ENCODE peak calls at places on chromosome 12, in nine cellular contexts. F is gastrocnemius medialis, X is mucosa of descending colon, C is aorta, S is body of pancreas, R is heart right ventricle, W is MM.1S, I is BE2C, G is ovary. M is an unnamed sample.

GRCh38 chr12:27359578-27360340 is 27.1 kb downstream of the BMAL2 start:
- DNase-seq in F (no peak), X (no peak), C (no peak), S (no peak), R (no peak), W (no peak), I (no peak), G (no peak), M (no peak)

GRCh38 chr12:53696285-53696654 is 20.4 kb upstream of the ATP5MC2 start:
- DNase-seq in F (peak; percentile 51), X (peak; percentile 55), C (no peak), S (peak; percentile 71), R (peak; percentile 77), W (peak; percentile 53), I (peak; percentile 80), G (no peak), M (peak; percentile 37)

GRCh38 chr12:102669056-102669455 is 188.7 kb upstream of the IGF1 start:
- DNase-seq in F (no peak), X (no peak), C (no peak), S (no peak), R (no peak), W (no peak), I (no peak), G (no peak), M (no peak)

GRCh38 chr12:132111641-132112304 is 32.3 kb downstream of the DDX51 start:
- DNase-seq in F (no peak), X (no peak), C (no peak), S (no peak), R (no peak), W (no peak), I (no peak), G (no peak), M (no peak)

GRCh38 chr12:63826002-63826585 is 18.4 kb upstream of the SRGAP1 start:
- DNase-seq in F (no peak), X (no peak), C (no peak), S (no peak), R (no peak), W (peak; percentile 49), I (peak; percentile 18), G (no peak), M (no peak)

GRCh38 chr12:93954160-93955112 is 193.9 kb upstream of the PLXNC1 start:
- DNase-seq in F (peak; percentile 14), X (no peak), C (no peak), S (peak; percentile 10), R (peak; percentile 28), W (no peak), I (no peak), G (no peak), M (peak; percentile 75)

GRCh38 chr12:108484845-108485244 is 30.2 kb upstream of the FICD start:
- DNase-seq in F (no peak), X (no peak), C (no peak), S (no peak), R (no peak), W (no peak), I (no peak), G (no peak), M (no peak)

GRCh38 chr12:66538970-66539369 is 139.9 kb downstream of the GRIP1 start:
- DNase-seq in F (no peak), X (no peak), C (no peak), S (no peak), R (no peak), W (no peak), I (no peak), G (no peak), M (no peak)

GRCh38 chr12:66932126-66932525 is 253.2 kb upstream of the GRIP1 start:
- DNase-seq in F (no peak), X (no peak), C (no peak), S (no peak), R (no peak), W (no peak), I (no peak), G (no peak), M (no peak)

GRCh38 chr12:108214486-108214885 is 85.4 kb downstream of the WSCD2 start:
- DNase-seq in F (no peak), X (no peak), C (no peak), S (peak; percentile 16), R (peak; percentile 27), W (peak; percentile 45), I (no peak), G (no peak), M (no peak)

GRCh38 chr12:388547-389137 is 478 bp downstream of the KDM5A start:
- DNase-seq in F (no peak), X (no peak), C (no peak), S (peak; percentile 16), R (no peak), W (peak; percentile 39), I (peak; percentile 23), G (no peak), M (no peak)

GRCh38 chr12:104578453-104578852 is 121.7 kb downstream of the CHST11 start:
- DNase-seq in F (no peak), X (no peak), C (no peak), S (no peak), R (no peak), W (no peak), I (no peak), G (no peak), M (no peak)

GRCh38 chr12:29990971-29991370 is 207.2 kb upstream of the TMTC1 start:
- DNase-seq in F (no peak), X (no peak), C (no peak), S (no peak), R (no peak), W (no peak), I (no peak), G (no peak), M (no peak)

GRCh38 chr12:83971781-83972180 is 940.8 kb downstream of the SLC6A15 start:
- DNase-seq in F (no peak), X (no peak), C (no peak), S (no peak), R (no peak), W (no peak), I (no peak), G (no peak), M (no peak)

GRCh38 chr12:18204053-18204452 is 57.3 kb upstream of the PIK3C2G start:
- DNase-seq in F (no peak), X (no peak), C (no peak), S (no peak), R (no peak), W (no peak), I (no peak), G (no peak), M (no peak)

GRCh38 chr12:123897221-123897620 is 75.4 kb downstream of the CCDC92 start:
- DNase-seq in F (no peak), X (no peak), C (peak; percentile 40), S (no peak), R (no peak), W (no peak), I (no peak), G (no peak), M (no peak)
- H3K4me3 ChIP-seq in F (no peak overlapping the region), X (no peak overlapping the region), C (no peak overlapping the region), S (no peak overlapping the region), R (no peak overlapping the region), W (no peak overlapping the region), I (no peak overlapping the region), G (no peak overlapping the region), M (no peak overlapping the region)

DNA sequence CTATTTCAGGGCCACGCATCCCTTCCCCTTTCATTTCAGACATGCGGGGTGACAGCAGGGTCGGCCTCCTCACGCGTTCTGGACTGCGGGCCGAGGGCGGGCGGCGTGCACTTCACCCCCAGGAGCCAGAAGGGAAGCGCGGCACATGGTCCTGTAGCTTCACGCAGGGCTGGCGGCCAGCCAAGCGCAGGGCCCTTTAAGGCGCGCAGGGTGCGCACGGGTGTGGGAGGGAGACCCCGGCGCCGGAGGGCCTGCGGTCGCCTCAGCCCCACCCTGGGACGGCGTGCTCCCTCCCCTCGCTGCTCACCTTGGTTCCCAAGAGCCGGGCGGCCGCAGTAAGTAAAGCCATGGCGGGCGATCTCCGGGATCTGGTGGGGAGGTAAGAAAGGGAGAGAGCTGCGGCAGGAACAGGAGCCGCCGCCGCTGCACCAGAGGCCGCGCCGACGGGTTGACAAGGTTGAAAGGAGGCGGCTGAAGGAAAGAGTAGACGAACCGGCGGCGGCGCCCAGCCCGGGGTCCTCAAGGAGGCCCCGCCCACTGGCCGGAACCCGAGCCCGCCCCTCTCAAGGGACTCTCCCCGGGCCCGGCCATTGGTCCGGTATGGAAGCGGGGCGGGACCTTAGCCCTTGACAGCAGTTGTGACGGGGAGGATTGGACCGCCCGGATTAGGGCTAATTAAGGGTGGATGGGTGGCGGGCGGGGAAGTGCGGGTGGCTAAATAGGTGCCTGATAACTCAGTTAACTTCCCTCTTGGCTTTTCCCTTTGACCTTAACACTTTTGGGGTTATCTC is at the start of gene CS:
- DNase-seq in F (peak; percentile 99), X (peak; percentile 99), C (peak; percentile 99), S (peak; percentile 99), R (peak; percentile 99), W (peak; percentile 99), I (peak; percentile 99), G (peak; percentile 98), M (peak; percentile 99)
- H3K4me1 ChIP-seq in F (peaks cover 71% of the 10 kb centered on the region), X (peaks cover 41% of the 10 kb centered on the region), C (peaks cover 2% of the 10 kb centered on the region), S (peaks cover 37% of the 10 kb centered on the region), R (peaks cover 19% of the 10 kb centered on the region), W (peaks cover 26% of the 10 kb centered on the region), I (peaks cover 10% of the 10 kb centered on the region), G (peaks cover 13% of the 10 kb centered on the region), M (peaks cover 41% of the 10 kb centered on the region)

GRCh38 chr12:32108829-32109228 is 2.2 kb downstream of the BICD1 start:
- DNase-seq in F (no peak), X (no peak), C (no peak), S (no peak), R (no peak), W (no peak), I (no peak), G (no peak), M (no peak)

GRCh38 chr12:32110942-32111341 is 4.3 kb downstream of the BICD1 start:
- DNase-seq in F (no peak), X (no peak), C (no peak), S (no peak), R (no peak), W (no peak), I (no peak), G (no peak), M (no peak)

GRCh38 chr12:32107376-32108267 is 975 bp downstream of the BICD1 start:
- DNase-seq in F (no peak), X (peak; percentile 28), C (no peak), S (peak; percentile 13), R (no peak), W (no peak), I (peak; percentile 19), G (peak; percentile 47), M (no peak)

GRCh38 chr12:32106517-32107366 is at the start of gene BICD1:
- DNase-seq in F (peak; percentile 55), X (peak; percentile 90), C (peak; percentile 97), S (peak; percentile 82), R (peak; percentile 92), W (peak; percentile 83), I (peak; percentile 96), G (peak; percentile 94), M (peak; percentile 95)

GRCh38 chr12:32110417-32110816 is 3.8 kb downstream of the BICD1 start:
- DNase-seq in F (no peak), X (no peak), C (no peak), S (no peak), R (no peak), W (no peak), I (no peak), G (no peak), M (no peak)
- H3K4me3 ChIP-seq in F (no peak overlapping the region), X (no peak overlapping the region), C (no peak overlapping the region), S (no peak overlapping the region), R (no peak overlapping the region), W (no peak overlapping the region), I (peak overlapping the region; percentile 71), G (no peak overlapping the region), M (no peak overlapping the region)

DNA sequence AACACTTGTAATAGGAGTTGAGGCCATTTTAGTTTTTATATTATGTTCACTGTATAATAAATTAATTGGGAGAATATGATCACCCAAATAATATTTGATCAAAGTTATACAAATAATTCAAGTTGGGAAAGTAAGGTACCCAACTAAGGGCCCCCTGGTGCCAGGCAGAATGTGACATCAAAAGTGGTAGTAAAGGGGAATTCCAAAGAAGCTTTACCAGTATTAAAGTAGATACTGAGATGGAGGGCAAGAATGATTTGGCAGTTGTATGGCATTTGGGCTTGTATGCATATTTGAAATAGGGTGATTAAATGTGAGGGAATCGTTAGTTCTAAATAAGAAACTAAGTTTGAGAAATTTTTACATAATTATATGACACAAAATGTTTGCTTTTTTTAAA is 17.7 kb downstream of the GXYLT1 start:
- DNase-seq in F (no peak), X (no peak), C (no peak), S (no peak), R (no peak), W (no peak), I (no peak), G (no peak), M (no peak)
- H3K4me1 ChIP-seq in F (peaks cover 29% of the 10 kb centered on the region), X (no peaks in the 10 kb centered on the region), C (peaks cover 3% of the 10 kb centered on the region), S (peaks cover 22% of the 10 kb centered on the region), R (peaks cover 4% of the 10 kb centered on the region), W (no peaks in the 10 kb centered on the region), I (peaks cover 12% of the 10 kb centered on the region), G (peaks cover 1% of the 10 kb centered on the region), M (no peaks in the 10 kb centered on the region)